ENCODE peak calls at places on chromosome 12, in seven cellular contexts. D is lower leg skin; U is bronchial epithelial cell; W is CD4-positive, alpha-beta T cell; E is AG04450; T is glutamatergic neuron; R is fibroblast of pulmonary artery. I is an unnamed sample.
A peak's percentile ranks its signal among the peaks of the same experiment; 100 is the strongest.

GRCh38 chr12:111028830-111029229 is 108.5 kb upstream of the MYL2 start:
- DNase-seq in W (no peak), T (no peak), E (no peak), R (no peak), D (no peak), U (no peak), I (no peak)

GRCh38 chr12:95582230-95583058 is 31.2 kb upstream of the USP44 start:
- DNase-seq in R (peak; percentile 60), T (no peak), U (peak; percentile 48), D (no peak), E (no peak), W (no peak), I (no peak)

GRCh38 chr12:80053048-80053790 is 46.1 kb upstream of the OTOGL start:
- DNase-seq in W (no peak), U (no peak), E (peak; percentile 81), D (peak; percentile 91), T (no peak), R (peak; percentile 84), I (no peak)

GRCh38 chr12:130881046-130881445 is 9.2 kb downstream of the RAN start:
- DNase-seq in T (no peak), U (no peak), D (no peak), W (no peak), R (no peak), E (no peak), I (no peak)

GRCh38 chr12:124658302-124658701 is 90.9 kb upstream of the NCOR2 start:
- DNase-seq in T (no peak), W (no peak), U (no peak), E (no peak), R (no peak), D (no peak), I (no peak)

GRCh38 chr12:67034110-67034879 is 234.9 kb upstream of the CAND1 start:
- DNase-seq in D (no peak), R (no peak), E (no peak), W (no peak), T (no peak), U (peak; percentile 96), I (no peak)

GRCh38 chr12:105292705-105293104 is 37.8 kb upstream of the C12orf75 start:
- DNase-seq in D (no peak), U (no peak), R (peak; percentile 66), W (no peak), T (no peak), E (no peak), I (no peak)

GRCh38 chr12:52285172-52285745 is 6.1 kb downstream of the KRT81 start:
- DNase-seq in R (no peak), U (peak; percentile 59), E (no peak), T (no peak), D (peak; percentile 29), W (no peak), I (no peak)

GRCh38 chr12:69570000-69570516 is 15.2 kb upstream of the CCT2 start:
- DNase-seq in T (no peak), U (peak; percentile 39), D (no peak), W (no peak), E (no peak), R (peak; percentile 69), I (no peak)

GRCh38 chr12:80861636-80862378 is 75.9 kb downstream of the LIN7A start:
- DNase-seq in W (no peak), T (no peak), D (no peak), U (peak; percentile 52), R (peak; percentile 56), E (peak; percentile 8), I (no peak)

GRCh38 chr12:26011099-26011498 is 52.6 kb downstream of the RASSF8 start:
- DNase-seq in T (no peak), R (peak; percentile 90), D (no peak), U (peak; percentile 29), E (peak; percentile 74), W (no peak), I (no peak)

GRCh38 chr12:81274619-81275018 is 196.7 kb downstream of the ACSS3 start:
- DNase-seq in U (peak; percentile 59), T (no peak), R (peak; percentile 1), W (no peak), D (no peak), E (no peak), I (no peak)

GRCh38 chr12:124796303-124796957 is 67.2 kb downstream of the SCARB1 start:
- DNase-seq in R (no peak), D (no peak), T (no peak), W (no peak), E (no peak), U (no peak), I (no peak)

GRCh38 chr12:72036393-72036792 is 97.7 kb downstream of the TPH2 start:
- DNase-seq in R (no peak), E (no peak), U (no peak), T (no peak), W (no peak), D (no peak), I (no peak)

GRCh38 chr12:125683748-125684381 is 618.6 kb downstream of the AACS start:
- DNase-seq in W (no peak), R (no peak), U (no peak), D (no peak), T (peak; percentile 83), E (no peak), I (peak; percentile 66)

GRCh38 chr12:27645671-27646070 is 50.6 kb upstream of the REP15 start:
- DNase-seq in D (no peak), W (no peak), R (no peak), T (no peak), U (no peak), E (no peak), I (no peak)

GRCh38 chr12:82682326-82682725 is 4.4 kb upstream of the TMTC2 start:
- DNase-seq in W (no peak), E (no peak), R (no peak), T (no peak), D (no peak), U (no peak), I (no peak)

GRCh38 chr12:125244338-125244737 is 179.1 kb downstream of the AACS start:
- DNase-seq in T (no peak), R (no peak), W (no peak), U (no peak), D (no peak), E (no peak), I (no peak)

GRCh38 chr12:14846042-14846587 is 2.8 kb upstream of the ART4 start:
- DNase-seq in U (no peak), R (peak; percentile 70), E (no peak), T (no peak), W (no peak), D (no peak), I (no peak)

GRCh38 chr12:111126331-111126730 is 206.0 kb upstream of the MYL2 start:
- DNase-seq in U (peak; percentile 12), E (no peak), W (no peak), D (no peak), T (no peak), R (peak; percentile 4), I (no peak)

GRCh38 chr12:131003036-131003435 is 49.3 kb downstream of the ADGRD1 start:
- DNase-seq in W (no peak), R (no peak), U (no peak), D (no peak), E (no peak), T (no peak), I (no peak)

GRCh38 chr12:114508529-114509129 is 102.7 kb upstream of the TBX5 start:
- DNase-seq in W (peak; percentile 23), T (peak; percentile 72), E (peak; percentile 59), U (peak; percentile 58), R (peak; percentile 86), D (peak; percentile 89), I (peak; percentile 75)
- TF ChIP-seq CTCF in W (peak; percentile 78), T (peak; percentile 90), E (peak; percentile 82), U (peak; percentile 71), R (peak; percentile 79), D (no peak), I (peak; percentile 88)

GRCh38 chr12:49091056-49091835 is 3.4 kb downstream of the DHH start:
- DNase-seq in W (no peak), R (no peak), E (no peak), U (no peak), T (no peak), D (no peak), I (no peak)

GRCh38 chr12:49093746-49094103 is 876 bp downstream of the DHH start:
- DNase-seq in U (no peak), R (no peak), E (no peak), T (no peak), D (no peak), W (no peak), I (peak; percentile 20)

GRCh38 chr12:49092816-49093406 is 1.7 kb downstream of the DHH start:
- DNase-seq in E (no peak), R (no peak), U (no peak), W (no peak), D (no peak), T (no peak), I (no peak)

GRCh38 chr12:49091836-49092085 is 2.8 kb downstream of the DHH start:
- DNase-seq in U (no peak), W (no peak), D (no peak), T (no peak), R (no peak), E (no peak), I (no peak)

DNA sequence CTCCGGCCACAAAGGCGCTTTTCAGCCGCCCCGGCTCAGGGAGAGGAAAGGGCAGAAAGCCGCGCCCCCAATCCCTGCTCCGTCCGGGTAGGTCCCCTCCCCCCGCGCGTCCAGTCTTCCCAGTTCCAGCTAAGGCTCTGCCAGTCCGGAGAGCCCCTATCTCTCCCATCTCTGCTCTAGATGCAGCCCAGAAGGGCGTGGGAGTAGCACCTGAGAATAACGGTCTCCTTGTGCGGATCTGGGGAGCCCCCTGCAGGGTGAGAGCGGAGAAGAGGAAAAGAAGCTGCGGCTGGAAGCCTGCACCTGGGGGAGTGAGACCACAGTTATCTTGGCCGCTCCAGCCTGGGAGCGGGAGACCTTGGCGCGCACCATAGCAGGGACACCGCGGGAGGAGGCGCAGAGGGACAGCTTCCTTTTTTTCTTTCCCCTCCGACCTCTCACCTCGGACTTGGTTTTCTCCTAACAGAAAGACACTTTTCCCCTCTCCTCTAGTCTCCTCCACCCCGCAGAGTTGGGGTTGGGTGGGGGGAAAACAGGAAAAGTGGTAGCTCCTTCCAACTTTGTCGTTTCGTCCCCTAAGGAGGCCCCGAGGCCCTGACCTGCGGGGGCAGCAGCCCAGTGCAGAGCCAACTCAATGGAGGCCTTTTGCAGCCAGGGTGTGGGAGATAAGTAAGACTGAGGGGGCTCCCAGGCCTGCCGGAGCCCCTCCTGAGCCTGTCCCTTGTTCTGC is 2.4 kb downstream of the DHH start:
- DNase-seq in T (peak; percentile 69), D (no peak), U (no peak), E (no peak), W (peak; percentile 51), R (peak; percentile 53), I (peak; percentile 73)
- TF ChIP-seq CTCF in T (no peak), D (no peak), U (peak; percentile 59), E (peak; percentile 65), W (peak; percentile 63), R (peak; percentile 57), I (peak; percentile 44)

GRCh38 chr12:113757223-113758002 is 208.7 kb downstream of the RBM19 start:
- DNase-seq in U (peak; percentile 22), W (no peak), E (no peak), D (no peak), T (no peak), R (no peak), I (no peak)
- TF ChIP-seq CTCF in U (no peak), W (no peak), E (no peak), D (no peak), T (no peak), R (no peak), I (no peak)

DNA sequence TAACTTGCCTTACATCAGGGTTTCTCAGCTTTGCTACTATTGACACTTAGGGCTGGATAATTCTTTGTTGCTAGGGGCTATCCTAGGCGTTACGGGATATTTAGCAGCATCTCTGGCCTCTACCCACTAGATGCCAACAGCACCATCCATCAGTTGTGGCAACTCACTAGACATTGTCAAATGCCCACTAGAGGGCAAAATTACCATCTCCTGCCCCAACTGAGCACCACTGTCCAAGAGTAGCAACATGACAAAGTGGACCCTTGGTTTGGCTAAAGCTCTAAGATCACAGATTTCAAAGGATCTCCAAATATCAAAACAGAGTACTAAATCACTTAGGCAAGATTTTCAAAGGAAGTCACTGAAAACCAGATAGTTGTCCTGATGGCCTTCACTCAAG is 251.7 kb upstream of the TBX3 start:
- DNase-seq in W (no peak), D (no peak), E (no peak), T (no peak), U (no peak), R (no peak), I (no peak)
- TF ChIP-seq CTCF in W (no peak), D (no peak), E (no peak), T (peak; percentile 13), U (no peak), R (peak; percentile 13), I (no peak)